ENCODE peak calls at places on chromosomes 16 and 17, in seven cellular contexts. T, H, Z, I, Y, S and D are unnamed samples.

GRCh38 chr17:38397227-38397626 is 31.0 kb upstream of the ARHGAP23 start:
- DNase-seq in T (no peak), H (no peak), Z (no peak), I (no peak), Y (no peak), S (no peak), D (no peak)

GRCh38 chr16:86507173-86508027 is 2.9 kb upstream of the FOXF1 start:
- DNase-seq in T (no peak), H (no peak), Z (no peak), I (no peak), Y (no peak), S (no peak), D (no peak)

GRCh38 chr16:4846503-4846900 is 586 bp downstream of the GLYR1 start:
- DNase-seq in T (no peak), H (no peak), Z (peak; percentile 81), I (peak; percentile 76), Y (no peak), S (no peak), D (peak; percentile 58)

GRCh38 chr16:14268073-14268472 is 197.0 kb downstream of the MRTFB start:
- DNase-seq in T (no peak), H (no peak), Z (no peak), I (no peak), Y (no peak), S (no peak), D (no peak)

GRCh38 chr17:39615434-39615833 is 7.7 kb upstream of the NEUROD2 start:
- DNase-seq in T (no peak), H (no peak), Z (no peak), I (no peak), Y (no peak), S (no peak), D (no peak)

GRCh38 chr17:61411944-61412859 is 12.6 kb downstream of the TBX2 start:
- DNase-seq in T (peak; percentile 90), H (peak; percentile 91), Z (peak; percentile 92), I (peak; percentile 90), Y (no peak), S (no peak), D (peak; percentile 95)

GRCh38 chr16:79605999-79606398 is 5.5 kb upstream of the MAF start:
- DNase-seq in T (no peak), H (peak; percentile 46), Z (no peak), I (no peak), Y (no peak), S (no peak), D (peak; percentile 28)

GRCh38 chr17:77451894-77452852 is 311.4 kb downstream of the SEC14L1 start:
- DNase-seq in T (peak; percentile 76), H (peak; percentile 69), Z (peak; percentile 77), I (peak; percentile 81), Y (no peak), S (no peak), D (no peak)

GRCh38 chr16:84827131-84827574 is 7.4 kb downstream of the CRISPLD2 start:
- DNase-seq in T (no peak), H (peak; percentile 57), Z (no peak), I (peak; percentile 87), Y (no peak), S (no peak), D (no peak)

GRCh38 chr17:71224824-71225575 is 895.8 kb upstream of the SOX9 start:
- DNase-seq in T (no peak), H (no peak), Z (no peak), I (peak; percentile 85), Y (no peak), S (no peak), D (no peak)

GRCh38 chr16:81593481-81593880 is 148.9 kb downstream of the CMIP start:
- DNase-seq in T (no peak), H (no peak), Z (no peak), I (no peak), Y (no peak), S (no peak), D (no peak)

GRCh38 chr17:2122641-2123302 is 67.9 kb downstream of the HIC1 start:
- DNase-seq in T (peak; percentile 40), H (peak; percentile 68), Z (peak; percentile 83), I (peak; percentile 19), Y (no peak), S (peak; percentile 66), D (peak; percentile 55)

GRCh38 chr16:58306327-58306726 is 11.5 kb upstream of the PRSS54 start:
- DNase-seq in T (no peak), H (no peak), Z (no peak), I (peak; percentile 53), Y (no peak), S (no peak), D (no peak)
- TF ChIP-seq CTCF in T (peak; percentile 9), H (no peak), Z (peak; percentile 47), I (peak; percentile 67), Y (peak; percentile 68), S (peak; percentile 50), D (peak; percentile 45)

GRCh38 chr17:18161226-18162094 is 22.2 kb upstream of the ALKBH5 start:
- DNase-seq in T (no peak), H (no peak), Z (no peak), I (no peak), Y (no peak), S (no peak), D (peak; percentile 86)

GRCh38 chr17:18172528-18173278 is 10.9 kb upstream of the ALKBH5 start:
- DNase-seq in T (no peak), H (no peak), Z (no peak), I (no peak), Y (no peak), S (no peak), D (no peak)

GRCh38 chr17:18163528-18163927 is 20.1 kb upstream of the ALKBH5 start:
- DNase-seq in T (no peak), H (no peak), Z (no peak), I (no peak), Y (no peak), S (no peak), D (no peak)

GRCh38 chr17:18167421-18167820 is 16.2 kb upstream of the ALKBH5 start:
- DNase-seq in T (no peak), H (no peak), Z (no peak), I (no peak), Y (no peak), S (no peak), D (no peak)

DNA sequence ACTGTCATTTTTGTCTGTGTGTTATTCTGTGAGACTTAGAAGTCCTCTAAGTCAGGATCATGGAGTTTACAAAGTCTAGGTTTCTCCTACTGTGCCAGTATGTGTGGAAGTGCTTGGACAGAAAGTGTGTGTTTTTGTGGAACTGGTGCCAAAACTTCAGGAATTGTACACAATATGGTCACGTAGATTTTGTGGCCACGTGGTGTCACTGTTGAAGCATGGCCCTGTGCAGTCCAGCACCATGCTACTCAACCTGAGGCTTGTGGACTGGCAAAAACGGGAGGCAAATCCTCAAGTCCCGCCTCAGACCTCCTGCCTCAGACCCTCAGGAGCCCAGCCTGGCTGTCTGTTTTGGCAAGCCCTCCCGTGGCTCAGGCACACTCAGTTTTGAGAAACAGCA is 16.7 kb upstream of the ALKBH5 start:
- DNase-seq in T (no peak), H (no peak), Z (no peak), I (no peak), Y (no peak), S (no peak), D (no peak)
- TF ChIP-seq CTCF in T (no peak), H (no peak), Z (no peak), I (no peak), Y (peak; percentile 9), S (no peak), D (no peak)

GRCh38 chr16:62205459-62205858 is 169.2 kb upstream of the CDH8 start:
- DNase-seq in T (no peak), H (no peak), Z (no peak), I (no peak), Y (no peak), S (no peak), D (no peak)
- TF ChIP-seq CTCF in T (no peak), H (no peak), Z (no peak), I (peak; percentile 11), Y (no peak), S (no peak), D (no peak)

GRCh38 chr16:71179569-71179968 is 51.0 kb downstream of the HYDIN start:
- DNase-seq in T (no peak), H (no peak), Z (no peak), I (no peak), Y (no peak), S (no peak), D (no peak)
- TF ChIP-seq CTCF in T (no peak), H (no peak), Z (no peak), I (no peak), Y (no peak), S (no peak), D (no peak)

GRCh38 chr16:67015317-67015731 is 13.6 kb upstream of the CBFB start:
- DNase-seq in T (no peak), H (no peak), Z (peak; percentile 57), I (no peak), Y (no peak), S (no peak), D (peak; percentile 23)
- TF ChIP-seq CTCF in T (no peak), H (no peak), Z (no peak), I (peak; percentile 41), Y (no peak), S (no peak), D (no peak)